ENCODE peak calls at places on chromosomes 6 and 20, in six cellular contexts. B, L, C, Y, S and K are unnamed samples.

GRCh38 chr6:39377530-39377929 is 55.0 kb upstream of the KCNK16 start:
- DNase-seq in B (peak), L (peak), C (peak), Y (peak), S (peak), K (peak)

GRCh38 chr6:128725271-128726233 is 157.4 kb upstream of the LAMA2 start:
- DNase-seq in B (no peak), L (peak), C (no peak), Y (no peak), S (peak), K (peak)

GRCh38 chr20:43915209-43916072 is 789 bp downstream of the TOX2 start:
- DNase-seq in B (no peak), L (peak), C (no peak), Y (no peak), S (peak), K (peak)

GRCh38 chr6:127192911-127193503 is 73.7 kb upstream of the RNF146 start:
- DNase-seq in B (peak), L (peak), C (no peak), Y (no peak), S (peak), K (no peak)

GRCh38 chr20:10594286-10594868 is 79.4 kb downstream of the JAG1 start:
- DNase-seq in B (peak), L (no peak), C (no peak), Y (no peak), S (peak), K (peak)

GRCh38 chr6:63347599-63347998 is 27.8 kb upstream of the LGSN start:
- DNase-seq in B (peak), L (peak), C (no peak), Y (no peak), S (peak), K (peak)

GRCh38 chr20:36180323-36180722 is 25.8 kb downstream of the EPB41L1 start:
- DNase-seq in B (no peak), L (no peak), C (no peak), Y (no peak), S (no peak), K (no peak)

GRCh38 chr20:37452236-37452635 is 68.8 kb upstream of the NNAT start:
- DNase-seq in B (no peak), L (no peak), C (no peak), Y (no peak), S (no peak), K (no peak)

GRCh38 chr6:158686311-158686710 is 36.5 kb downstream of the SYTL3 start:
- DNase-seq in B (no peak), L (no peak), C (no peak), Y (no peak), S (no peak), K (no peak)

GRCh38 chr6:85463621-85464259 is 13.9 kb downstream of the NT5E start:
- DNase-seq in B (no peak), L (no peak), C (no peak), Y (no peak), S (no peak), K (peak)

GRCh38 chr20:49890651-49891361 is 24.5 kb downstream of the SPATA2 start:
- DNase-seq in B (no peak), L (no peak), C (no peak), Y (no peak), S (peak), K (peak)

GRCh38 chr20:23399568-23400241 is 21.6 kb downstream of the NAPB start:
- DNase-seq in B (peak), L (peak), C (no peak), Y (no peak), S (peak), K (peak)

GRCh38 chr20:44392776-44393607 is 37.5 kb downstream of the HNF4A start:
- DNase-seq in B (no peak), L (no peak), C (no peak), Y (no peak), S (no peak), K (no peak)

GRCh38 chr6:36444470-36444869 is 1.7 kb downstream of the KCTD20 start:
- DNase-seq in B (peak), L (peak), C (no peak), Y (no peak), S (peak), K (peak)

GRCh38 chr6:99151634-99152344 is 197.7 kb downstream of the FAXC start:
- DNase-seq in B (peak), L (peak), C (no peak), Y (no peak), S (peak), K (peak)

GRCh38 chr6:42928748-42929087 is 562 bp upstream of the CNPY3 start:
- DNase-seq in B (no peak), L (no peak), C (no peak), Y (no peak), S (no peak), K (no peak)

GRCh38 chr6:134420638-134421181 is 102.8 kb upstream of the SGK1 start:
- DNase-seq in B (peak), L (peak), C (no peak), Y (no peak), S (peak), K (peak)

GRCh38 chr6:44072959-44073611 is 54.2 kb downstream of the MRPL14 start:
- DNase-seq in B (peak), L (peak), C (no peak), Y (peak), S (peak), K (peak)

GRCh38 chr20:20549699-20550098 is 162.7 kb downstream of the RALGAPA2 start:
- DNase-seq in B (peak), L (peak), C (no peak), Y (no peak), S (peak), K (peak)

DNA sequence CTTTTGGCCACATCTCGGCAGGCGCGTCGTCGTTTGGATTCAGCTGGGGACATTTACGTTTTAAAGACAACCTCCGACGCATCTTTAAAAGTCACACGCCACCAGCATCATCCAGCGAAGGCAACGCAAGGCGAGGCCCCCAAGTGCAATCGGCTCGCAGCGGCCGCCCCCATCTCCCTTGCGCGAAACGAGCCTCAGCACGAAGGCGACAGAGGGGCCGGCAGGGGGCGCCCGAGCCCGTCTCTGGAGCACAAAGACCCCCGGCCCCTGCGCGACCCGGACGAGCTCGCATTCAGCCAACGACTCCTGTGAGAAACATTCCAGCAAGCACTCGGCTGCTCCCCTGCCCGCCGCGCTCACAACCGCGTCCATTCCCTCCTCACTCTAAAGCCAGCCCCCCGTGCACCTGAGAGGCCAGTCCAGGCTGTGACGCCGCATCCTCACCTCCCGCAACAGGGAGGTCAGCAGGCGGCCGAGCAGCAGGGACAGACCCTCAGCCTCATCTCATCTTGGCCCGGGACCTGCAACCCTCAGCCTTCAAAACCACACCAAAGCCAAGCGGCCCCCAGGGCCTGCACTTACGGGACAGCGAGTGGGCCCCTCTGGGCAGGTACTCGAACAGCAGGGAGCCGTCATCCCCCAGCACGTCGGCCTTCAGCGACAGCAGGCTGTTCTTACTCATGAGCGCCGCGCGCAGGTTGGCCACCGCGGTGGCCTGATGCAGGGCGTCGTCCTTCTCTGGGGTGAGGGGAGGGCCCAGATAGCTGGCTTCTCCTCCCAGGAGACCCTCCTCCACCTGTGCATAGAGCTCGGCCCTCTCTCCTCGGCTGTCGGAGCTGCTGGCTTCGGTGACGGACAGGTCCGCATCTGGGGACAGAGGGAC is 35.8 kb downstream of the SLC2A4RG start:
- DNase-seq in B (no peak), L (peak), C (no peak), Y (peak), S (peak), K (peak)
- TF ChIP-seq CTCF in B (peak), L (peak), C (peak), Y (peak), S (peak), K (peak)

GRCh38 chr6:165847407-165848098 is 184.5 kb upstream of the PDE10A start:
- DNase-seq in B (no peak), L (no peak), C (no peak), Y (no peak), S (peak), K (peak)

GRCh38 chr6:165848099-165848461 is 185.0 kb upstream of the PDE10A start:
- DNase-seq in B (no peak), L (no peak), C (no peak), Y (no peak), S (no peak), K (no peak)

GRCh38 chr6:165844801-165845364 is 181.8 kb upstream of the PDE10A start:
- DNase-seq in B (no peak), L (no peak), C (no peak), Y (no peak), S (no peak), K (no peak)

GRCh38 chr6:165845488-165845887 is 182.4 kb upstream of the PDE10A start:
- DNase-seq in B (no peak), L (no peak), C (no peak), Y (no peak), S (no peak), K (no peak)

DNA sequence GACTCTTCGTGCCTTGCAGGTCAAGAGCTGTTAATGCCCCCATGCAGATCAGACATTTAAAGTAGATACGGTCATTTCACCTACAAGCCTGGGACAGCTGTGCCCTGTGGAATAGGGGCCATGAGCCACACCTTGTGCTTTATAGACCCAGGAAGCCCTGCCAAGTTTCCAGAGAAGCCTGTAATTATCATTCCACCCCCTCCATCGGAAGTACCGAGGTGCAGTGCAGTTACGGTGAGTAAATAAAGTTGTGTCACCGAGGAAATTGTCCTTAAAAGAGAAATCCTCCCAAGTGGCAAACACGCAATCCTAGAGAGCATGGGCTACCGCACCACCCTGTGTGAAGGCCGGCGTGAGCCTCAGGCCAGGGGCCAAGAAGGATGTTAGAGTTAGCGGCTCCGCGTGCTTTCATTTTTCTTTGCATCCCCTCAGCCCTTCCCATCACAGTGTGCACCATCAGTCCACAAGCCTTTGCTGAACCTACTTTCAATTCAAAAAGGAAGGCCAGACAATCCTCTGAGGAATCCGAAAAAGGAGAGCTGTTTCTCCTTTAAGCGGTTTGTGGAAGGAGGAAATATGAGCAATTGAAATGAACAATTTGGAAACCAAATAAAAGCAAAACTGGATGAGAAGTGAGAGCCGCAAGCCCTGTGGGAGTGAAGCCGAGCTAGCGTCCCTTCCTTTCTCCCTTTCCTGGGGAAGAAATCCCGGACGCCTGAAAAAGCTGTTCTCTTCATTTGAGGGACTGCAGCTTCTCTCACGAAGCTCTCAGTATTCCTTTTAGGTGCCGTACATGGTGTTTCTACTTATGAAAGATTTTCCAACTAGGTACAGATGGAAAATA is 183.3 kb upstream of the PDE10A start:
- DNase-seq in B (no peak), L (no peak), C (no peak), Y (no peak), S (no peak), K (no peak)
- H3K4me3 ChIP-seq in B (no peak), L (peak), C (peak), Y (peak), S (no peak), K (no peak)

DNA sequence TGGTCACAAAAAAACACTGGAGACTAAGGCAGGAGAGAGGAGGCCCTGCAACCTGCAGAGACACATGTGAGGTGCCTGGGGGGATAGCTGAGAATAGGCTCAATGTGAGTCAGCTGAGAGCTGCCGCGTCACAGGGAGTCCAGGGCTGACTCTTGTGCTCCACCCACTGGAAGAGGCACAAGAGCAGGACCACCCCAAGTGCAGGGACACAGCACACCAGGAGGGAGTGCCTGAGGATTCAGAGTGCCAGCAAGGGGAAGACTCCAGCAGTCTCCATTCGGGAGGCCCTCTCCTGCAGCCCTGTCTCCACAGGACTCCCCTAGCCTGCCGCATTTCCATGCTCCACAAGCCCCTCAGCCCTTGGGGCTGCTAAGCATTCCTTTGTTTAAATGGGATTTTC is 105.5 kb downstream of the HUS1B start:
- DNase-seq in B (peak), L (peak), C (no peak), Y (no peak), S (peak), K (peak)
- TF ChIP-seq CTCF in B (peak), L (no peak), C (peak), Y (no peak), S (peak), K (peak)

DNA sequence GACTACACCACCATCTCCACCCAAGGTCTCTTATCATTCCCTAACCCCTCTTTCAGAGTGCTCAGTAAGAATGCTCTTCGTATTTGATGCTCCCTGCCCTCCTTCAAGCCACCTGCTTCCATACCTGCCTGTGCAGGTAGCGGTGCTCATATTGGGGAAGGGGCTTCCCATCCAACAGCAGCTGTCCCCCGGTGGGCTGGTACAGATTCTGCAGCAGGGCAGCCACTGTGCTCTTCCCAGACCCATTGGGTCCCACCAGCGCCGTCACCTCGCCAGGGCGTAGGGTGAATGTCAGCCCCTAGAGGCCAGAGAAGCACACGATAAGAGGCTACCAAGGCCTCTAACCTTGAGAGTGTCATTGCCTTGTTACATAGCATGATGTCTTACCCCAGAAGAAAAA is 3.9 kb upstream of the PSMB8 start:
- DNase-seq in B (no peak), L (no peak), C (no peak), Y (no peak), S (no peak), K (no peak)
- H3K4me3 ChIP-seq in B (no peak), L (no peak), C (no peak), Y (no peak), S (no peak), K (no peak)

GRCh38 chr6:41442800-41443501 is 103.2 kb upstream of the FOXP4 start:
- DNase-seq in B (no peak), L (peak), C (no peak), Y (peak), S (peak), K (peak)
- TF ChIP-seq CTCF in B (peak), L (peak), C (peak), Y (peak), S (peak), K (peak)

GRCh38 chr6:156992396-156992795 is 215.2 kb downstream of the ARID1B start:
- DNase-seq in B (no peak), L (no peak), C (no peak), Y (no peak), S (peak), K (no peak)
- H3K4me3 ChIP-seq in B (no peak), L (no peak), C (no peak), Y (no peak), S (no peak), K (no peak)

GRCh38 chr6:6890400-6890858 is 217.3 kb upstream of the RREB1 start:
- DNase-seq in B (no peak), L (no peak), C (peak), Y (peak), S (peak), K (no peak)
- TF ChIP-seq CTCF in B (no peak), L (no peak), C (no peak), Y (no peak), S (no peak), K (no peak)

GRCh38 chr6:6771964-6772363 is 183.4 kb downstream of the LY86 start:
- DNase-seq in B (no peak), L (no peak), C (no peak), Y (no peak), S (no peak), K (no peak)
- H3K4me3 ChIP-seq in B (no peak), L (no peak), C (no peak), Y (no peak), S (no peak), K (no peak)